ENCODE peak calls at places on chromosomes 7 and 10, in nine cellular contexts. One of them, this sample, is unnamed.

GRCh38 chr10:95755511-95756004 is 405 bp upstream of the ENTPD1 start:
- DNase-seq in fibroblast of the aortic adventitia: no peak
- DNase-seq in BJ: no peak
- DNase-seq in heart left ventricle: no peak
- DNase-seq in psoas muscle: peak
- DNase-seq in mammary epithelial cell: no peak
- DNase-seq in keratinocyte: no peak
- DNase-seq in stomach: peak
- DNase-seq in upper lobe of right lung: no peak
- DNase-seq in this sample: no peak

GRCh38 chr10:5445006-5445405 is 32.6 kb downstream of the NET1 start:
- DNase-seq in heart left ventricle: no peak
- DNase-seq in fibroblast of the aortic adventitia: no peak
- DNase-seq in keratinocyte: no peak
- DNase-seq in upper lobe of right lung: no peak
- DNase-seq in BJ: no peak
- DNase-seq in mammary epithelial cell: no peak
- DNase-seq in psoas muscle: no peak
- DNase-seq in stomach: no peak
- DNase-seq in this sample: no peak

GRCh38 chr7:82317760-82318159 is 125.8 kb downstream of the CACNA2D1 start:
- DNase-seq in upper lobe of right lung: no peak
- DNase-seq in psoas muscle: no peak
- DNase-seq in mammary epithelial cell: no peak
- DNase-seq in stomach: no peak
- DNase-seq in BJ: no peak
- DNase-seq in keratinocyte: no peak
- DNase-seq in fibroblast of the aortic adventitia: no peak
- DNase-seq in heart left ventricle: no peak
- DNase-seq in this sample: no peak

GRCh38 chr7:16027396-16027795 is 340.9 kb upstream of the MEOX2 start:
- DNase-seq in stomach: no peak
- DNase-seq in keratinocyte: no peak
- DNase-seq in heart left ventricle: no peak
- DNase-seq in mammary epithelial cell: no peak
- DNase-seq in psoas muscle: no peak
- DNase-seq in BJ: no peak
- DNase-seq in fibroblast of the aortic adventitia: no peak
- DNase-seq in upper lobe of right lung: no peak
- DNase-seq in this sample: no peak

GRCh38 chr10:119401671-119402395 is 140.7 kb downstream of the RGS10 start:
- DNase-seq in keratinocyte: no peak
- DNase-seq in fibroblast of the aortic adventitia: peak
- DNase-seq in stomach: peak
- DNase-seq in heart left ventricle: peak
- DNase-seq in BJ: peak
- DNase-seq in psoas muscle: peak
- DNase-seq in upper lobe of right lung: no peak
- DNase-seq in mammary epithelial cell: peak
- DNase-seq in this sample: peak

GRCh38 chr7:44537442-44537841 is 3.7 kb downstream of the NPC1L1 start:
- DNase-seq in stomach: no peak
- DNase-seq in fibroblast of the aortic adventitia: no peak
- DNase-seq in upper lobe of right lung: no peak
- DNase-seq in keratinocyte: no peak
- DNase-seq in mammary epithelial cell: no peak
- DNase-seq in BJ: no peak
- DNase-seq in psoas muscle: no peak
- DNase-seq in heart left ventricle: no peak
- DNase-seq in this sample: no peak

GRCh38 chr7:55234408-55234807 is 130.7 kb upstream of the LANCL2 start:
- DNase-seq in mammary epithelial cell: no peak
- DNase-seq in psoas muscle: no peak
- DNase-seq in stomach: no peak
- DNase-seq in BJ: no peak
- DNase-seq in upper lobe of right lung: no peak
- DNase-seq in fibroblast of the aortic adventitia: no peak
- DNase-seq in keratinocyte: no peak
- DNase-seq in heart left ventricle: no peak
- DNase-seq in this sample: no peak

GRCh38 chr7:25834050-25834449 is 317.9 kb upstream of the NFE2L3 start:
- DNase-seq in psoas muscle: no peak
- DNase-seq in keratinocyte: no peak
- DNase-seq in BJ: no peak
- DNase-seq in heart left ventricle: no peak
- DNase-seq in fibroblast of the aortic adventitia: no peak
- DNase-seq in mammary epithelial cell: no peak
- DNase-seq in stomach: no peak
- DNase-seq in upper lobe of right lung: no peak
- DNase-seq in this sample: no peak

GRCh38 chr7:142412551-142413193 is 154.8 kb upstream of the PRSS58 start:
- DNase-seq in fibroblast of the aortic adventitia: peak
- DNase-seq in mammary epithelial cell: peak
- DNase-seq in keratinocyte: peak
- DNase-seq in BJ: no peak
- DNase-seq in stomach: no peak
- DNase-seq in psoas muscle: no peak
- DNase-seq in heart left ventricle: no peak
- DNase-seq in upper lobe of right lung: no peak
- DNase-seq in this sample: peak

GRCh38 chr7:93948106-93948505 is 26.6 kb downstream of the GNG11 start:
- DNase-seq in mammary epithelial cell: no peak
- DNase-seq in BJ: peak
- DNase-seq in psoas muscle: no peak
- DNase-seq in upper lobe of right lung: no peak
- DNase-seq in heart left ventricle: no peak
- DNase-seq in stomach: no peak
- DNase-seq in fibroblast of the aortic adventitia: no peak
- DNase-seq in keratinocyte: no peak
- DNase-seq in this sample: peak

GRCh38 chr7:157853076-157853788 is 516.4 kb downstream of the DNAJB6 start:
- DNase-seq in BJ: no peak
- DNase-seq in heart left ventricle: peak
- DNase-seq in stomach: no peak
- DNase-seq in keratinocyte: no peak
- DNase-seq in mammary epithelial cell: no peak
- DNase-seq in psoas muscle: no peak
- DNase-seq in fibroblast of the aortic adventitia: no peak
- DNase-seq in upper lobe of right lung: no peak
- DNase-seq in this sample: no peak

GRCh38 chr10:122163182-122164027 is 107.7 kb upstream of the BTBD16 start:
- DNase-seq in stomach: no peak
- DNase-seq in upper lobe of right lung: peak
- DNase-seq in psoas muscle: no peak
- DNase-seq in mammary epithelial cell: no peak
- DNase-seq in heart left ventricle: no peak
- DNase-seq in keratinocyte: no peak
- DNase-seq in fibroblast of the aortic adventitia: no peak
- DNase-seq in BJ: no peak
- DNase-seq in this sample: peak

GRCh38 chr10:31148955-31149354 is 117.3 kb upstream of the ZNF438 start:
- DNase-seq in stomach: no peak
- DNase-seq in fibroblast of the aortic adventitia: peak
- DNase-seq in heart left ventricle: no peak
- DNase-seq in mammary epithelial cell: no peak
- DNase-seq in keratinocyte: no peak
- DNase-seq in BJ: no peak
- DNase-seq in psoas muscle: no peak
- DNase-seq in upper lobe of right lung: no peak
- DNase-seq in this sample: no peak

GRCh38 chr7:16811555-16811954 is 6.8 kb upstream of the AGR2 start:
- DNase-seq in upper lobe of right lung: no peak
- DNase-seq in psoas muscle: no peak
- DNase-seq in keratinocyte: no peak
- DNase-seq in fibroblast of the aortic adventitia: peak
- DNase-seq in mammary epithelial cell: peak
- DNase-seq in stomach: no peak
- DNase-seq in heart left ventricle: no peak
- DNase-seq in BJ: peak
- DNase-seq in this sample: peak

GRCh38 chr10:68231916-68232315 is at the start of gene ATOH7:
- DNase-seq in psoas muscle: no peak
- DNase-seq in heart left ventricle: no peak
- DNase-seq in fibroblast of the aortic adventitia: peak
- DNase-seq in BJ: no peak
- DNase-seq in keratinocyte: no peak
- DNase-seq in stomach: no peak
- DNase-seq in upper lobe of right lung: no peak
- DNase-seq in mammary epithelial cell: no peak
- DNase-seq in this sample: no peak

GRCh38 chr7:115356139-115356746 is 434.3 kb downstream of the MDFIC start:
- DNase-seq in upper lobe of right lung: no peak
- DNase-seq in BJ: no peak
- DNase-seq in keratinocyte: no peak
- DNase-seq in psoas muscle: no peak
- DNase-seq in fibroblast of the aortic adventitia: peak
- DNase-seq in mammary epithelial cell: no peak
- DNase-seq in stomach: no peak
- DNase-seq in heart left ventricle: no peak
- DNase-seq in this sample: peak
- TF ChIP-seq CTCF in upper lobe of right lung: peak
- TF ChIP-seq CTCF in BJ: peak
- TF ChIP-seq CTCF in keratinocyte: peak
- TF ChIP-seq CTCF in psoas muscle: peak
- TF ChIP-seq CTCF in fibroblast of the aortic adventitia: peak
- TF ChIP-seq CTCF in mammary epithelial cell: peak
- TF ChIP-seq CTCF in stomach: peak
- TF ChIP-seq CTCF in heart left ventricle: peak
- TF ChIP-seq CTCF in this sample: peak

DNA sequence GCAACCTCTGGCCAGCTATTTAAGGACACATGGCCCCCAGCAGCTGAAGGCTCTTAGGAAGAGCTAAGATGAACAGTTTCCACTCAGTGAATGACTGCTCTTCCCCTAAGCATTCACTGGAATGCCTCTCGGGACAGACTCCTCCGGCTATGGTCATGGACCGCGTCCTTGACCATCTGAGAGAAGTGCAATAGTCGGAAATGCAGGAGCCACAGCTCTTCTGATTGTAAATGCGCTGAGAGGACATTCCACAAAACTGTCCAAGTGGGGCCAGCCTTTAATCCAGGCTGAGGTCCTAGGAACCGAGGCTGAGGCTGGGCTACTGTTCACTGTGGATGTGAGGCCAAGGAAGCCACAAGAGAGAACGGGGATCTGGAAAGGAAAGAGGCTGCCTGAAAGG is 162.0 kb upstream of the TMEM72 start:
- DNase-seq in mammary epithelial cell: no peak
- DNase-seq in heart left ventricle: no peak
- DNase-seq in upper lobe of right lung: no peak
- DNase-seq in BJ: no peak
- DNase-seq in keratinocyte: no peak
- DNase-seq in fibroblast of the aortic adventitia: no peak
- DNase-seq in psoas muscle: no peak
- DNase-seq in stomach: no peak
- DNase-seq in this sample: no peak
- H3K4me3 ChIP-seq in mammary epithelial cell: no peak
- H3K4me3 ChIP-seq in heart left ventricle: no peak
- H3K4me3 ChIP-seq in upper lobe of right lung: no peak
- H3K4me3 ChIP-seq in BJ: no peak
- H3K4me3 ChIP-seq in keratinocyte: no peak
- H3K4me3 ChIP-seq in fibroblast of the aortic adventitia: no peak
- H3K4me3 ChIP-seq in psoas muscle: no peak
- H3K4me3 ChIP-seq in stomach: no peak
- H3K4me3 ChIP-seq in this sample: no peak

GRCh38 chr10:44030132-44030531 is 354.8 kb downstream of the CXCL12 start:
- DNase-seq in upper lobe of right lung: no peak
- DNase-seq in heart left ventricle: no peak
- DNase-seq in fibroblast of the aortic adventitia: peak
- DNase-seq in stomach: no peak
- DNase-seq in BJ: no peak
- DNase-seq in psoas muscle: no peak
- DNase-seq in keratinocyte: no peak
- DNase-seq in mammary epithelial cell: no peak
- DNase-seq in this sample: no peak
- TF ChIP-seq CTCF in upper lobe of right lung: no peak
- TF ChIP-seq CTCF in heart left ventricle: peak
- TF ChIP-seq CTCF in fibroblast of the aortic adventitia: peak
- TF ChIP-seq CTCF in stomach: no peak
- TF ChIP-seq CTCF in BJ: no peak
- TF ChIP-seq CTCF in psoas muscle: no peak
- TF ChIP-seq CTCF in keratinocyte: no peak
- TF ChIP-seq CTCF in mammary epithelial cell: no peak
- TF ChIP-seq CTCF in this sample: no peak

GRCh38 chr7:33040803-33041516 is 21.6 kb downstream of the NT5C3A start:
- DNase-seq in BJ: no peak
- DNase-seq in keratinocyte: peak
- DNase-seq in upper lobe of right lung: no peak
- DNase-seq in mammary epithelial cell: peak
- DNase-seq in psoas muscle: no peak
- DNase-seq in heart left ventricle: no peak
- DNase-seq in fibroblast of the aortic adventitia: peak
- DNase-seq in stomach: peak
- DNase-seq in this sample: no peak

GRCh38 chr7:33039905-33040292 is 22.7 kb downstream of the NT5C3A start:
- DNase-seq in BJ: no peak
- DNase-seq in psoas muscle: no peak
- DNase-seq in mammary epithelial cell: no peak
- DNase-seq in heart left ventricle: no peak
- DNase-seq in stomach: no peak
- DNase-seq in keratinocyte: no peak
- DNase-seq in fibroblast of the aortic adventitia: no peak
- DNase-seq in upper lobe of right lung: no peak
- DNase-seq in this sample: no peak

GRCh38 chr7:33043434-33043833 is 19.1 kb downstream of the NT5C3A start:
- DNase-seq in psoas muscle: no peak
- DNase-seq in upper lobe of right lung: no peak
- DNase-seq in mammary epithelial cell: no peak
- DNase-seq in stomach: no peak
- DNase-seq in heart left ventricle: no peak
- DNase-seq in BJ: no peak
- DNase-seq in fibroblast of the aortic adventitia: no peak
- DNase-seq in keratinocyte: no peak
- DNase-seq in this sample: no peak

GRCh38 chr7:33038639-33039038 is 23.9 kb downstream of the NT5C3A start:
- DNase-seq in upper lobe of right lung: no peak
- DNase-seq in psoas muscle: no peak
- DNase-seq in heart left ventricle: no peak
- DNase-seq in BJ: no peak
- DNase-seq in keratinocyte: no peak
- DNase-seq in fibroblast of the aortic adventitia: no peak
- DNase-seq in stomach: no peak
- DNase-seq in mammary epithelial cell: no peak
- DNase-seq in this sample: no peak

DNA sequence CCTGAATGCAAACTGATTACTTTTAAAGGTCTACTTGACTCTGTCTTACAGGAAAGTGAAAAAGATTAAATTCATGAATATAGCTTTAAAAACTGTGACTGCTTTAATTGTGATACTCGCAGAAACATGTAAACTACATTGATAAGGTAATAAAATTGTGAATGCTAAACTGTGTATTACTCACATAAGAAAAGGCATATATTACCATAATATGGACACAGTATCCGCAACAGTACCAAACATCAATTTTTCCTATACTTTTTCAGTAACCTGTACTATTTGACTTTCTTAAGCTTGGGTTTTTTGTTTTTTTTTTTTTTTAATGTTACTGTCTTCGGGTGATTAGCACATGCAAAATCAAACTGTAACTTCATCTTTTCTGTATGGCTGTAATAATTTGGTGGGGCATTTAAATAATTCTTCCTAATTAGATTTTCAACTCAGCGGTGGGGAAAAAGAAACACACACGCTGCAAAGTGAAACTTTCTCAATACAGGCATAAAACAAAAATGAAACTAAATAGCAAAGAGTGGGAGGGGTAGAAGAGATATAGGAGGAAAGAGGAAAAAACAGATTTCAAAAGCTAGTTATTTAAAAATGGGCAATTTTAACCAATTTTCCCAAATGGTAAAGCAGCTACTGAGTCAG is 23.2 kb downstream of the NT5C3A start:
- DNase-seq in upper lobe of right lung: no peak
- DNase-seq in heart left ventricle: no peak
- DNase-seq in fibroblast of the aortic adventitia: peak
- DNase-seq in psoas muscle: no peak
- DNase-seq in BJ: no peak
- DNase-seq in mammary epithelial cell: peak
- DNase-seq in keratinocyte: no peak
- DNase-seq in stomach: no peak
- DNase-seq in this sample: no peak
- H3K4me3 ChIP-seq in upper lobe of right lung: peak
- H3K4me3 ChIP-seq in heart left ventricle: peak
- H3K4me3 ChIP-seq in fibroblast of the aortic adventitia: peak
- H3K4me3 ChIP-seq in psoas muscle: peak
- H3K4me3 ChIP-seq in BJ: peak
- H3K4me3 ChIP-seq in mammary epithelial cell: peak
- H3K4me3 ChIP-seq in keratinocyte: peak
- H3K4me3 ChIP-seq in stomach: peak
- H3K4me3 ChIP-seq in this sample: peak

This sample was measured in foreskin fibroblast.